ENCODE peak calls at places on chromosome 5, in five cellular contexts. C is fibroblast of lung, T is upper lobe of left lung, O is pancreas, Q is heart right ventricle. M is an unnamed sample.

GRCh38 chr5:152686931-152687330 is 281.9 kb upstream of the NMUR2 start:
- DNase-seq in T (no peak), O (no peak), C (peak), Q (no peak), M (no peak)

GRCh38 chr5:114380721-114381120 is 18.9 kb downstream of the KCNN2 start:
- DNase-seq in O (no peak), Q (no peak), C (no peak), T (no peak), M (no peak)

GRCh38 chr5:71954329-71954728 is 152.9 kb upstream of the MAP1B start:
- DNase-seq in Q (no peak), T (no peak), C (no peak), O (peak), M (no peak)

GRCh38 chr5:111227805-111228204 is 3.6 kb downstream of the CAMK4 start:
- DNase-seq in T (no peak), Q (no peak), C (peak), O (no peak), M (no peak)

GRCh38 chr5:38414348-38414747 is 142.1 kb downstream of the LIFR start:
- DNase-seq in T (no peak), C (peak), O (no peak), Q (no peak), M (no peak)

GRCh38 chr5:862367-863243 is 11.8 kb upstream of the ZDHHC11 start:
- DNase-seq in Q (peak), C (peak), T (peak), O (peak), M (no peak)

GRCh38 chr5:14851067-14851422 is 20.5 kb downstream of the ANKH start:
- DNase-seq in T (no peak), C (no peak), Q (no peak), O (no peak), M (no peak)

GRCh38 chr5:29089591-29090141 is 2051.3 kb upstream of the CDH9 start:
- DNase-seq in O (no peak), T (no peak), Q (no peak), C (no peak), M (no peak)

GRCh38 chr5:38888023-38888422 is 42.2 kb downstream of the OSMR start:
- DNase-seq in C (no peak), Q (no peak), O (no peak), T (no peak), M (no peak)

GRCh38 chr5:156339139-156339841 is 12.3 kb downstream of the SGCD start:
- DNase-seq in C (no peak), T (no peak), O (no peak), Q (no peak), M (no peak)
- TF ChIP-seq CTCF in C (no peak), T (no peak), O (no peak), Q (no peak), M (no peak)

GRCh38 chr5:122311400-122311887 is 593 bp upstream of the SNCAIP start:
- DNase-seq in T (peak), Q (no peak), O (no peak), C (peak), M (no peak)
- H3K4me3 ChIP-seq in T (peak), Q (peak), O (peak), C (no peak), M (peak)

DNA sequence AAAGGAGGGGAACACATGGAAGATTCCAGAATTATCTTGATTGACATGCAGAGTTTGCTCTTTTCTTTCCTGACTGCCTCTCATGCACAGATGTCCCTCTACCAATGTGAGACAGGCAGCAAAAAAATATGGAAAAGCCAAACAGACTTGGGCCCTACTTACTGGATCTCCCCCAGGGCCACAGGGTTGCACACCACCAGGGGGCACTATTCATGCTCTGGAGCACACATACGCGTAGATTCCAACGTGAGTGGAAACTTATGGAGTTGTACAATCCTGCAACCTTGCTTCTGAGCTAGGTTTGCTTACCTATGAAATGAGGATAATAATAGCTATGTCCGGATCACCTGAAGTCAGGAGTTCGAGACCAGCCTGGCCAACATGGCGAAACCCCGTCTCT is 319.5 kb downstream of the ARHGEF28 start:
- DNase-seq in C (no peak), T (no peak), Q (no peak), O (peak), M (no peak)
- TF ChIP-seq CTCF in C (peak), T (no peak), Q (peak), O (no peak), M (peak)

DNA sequence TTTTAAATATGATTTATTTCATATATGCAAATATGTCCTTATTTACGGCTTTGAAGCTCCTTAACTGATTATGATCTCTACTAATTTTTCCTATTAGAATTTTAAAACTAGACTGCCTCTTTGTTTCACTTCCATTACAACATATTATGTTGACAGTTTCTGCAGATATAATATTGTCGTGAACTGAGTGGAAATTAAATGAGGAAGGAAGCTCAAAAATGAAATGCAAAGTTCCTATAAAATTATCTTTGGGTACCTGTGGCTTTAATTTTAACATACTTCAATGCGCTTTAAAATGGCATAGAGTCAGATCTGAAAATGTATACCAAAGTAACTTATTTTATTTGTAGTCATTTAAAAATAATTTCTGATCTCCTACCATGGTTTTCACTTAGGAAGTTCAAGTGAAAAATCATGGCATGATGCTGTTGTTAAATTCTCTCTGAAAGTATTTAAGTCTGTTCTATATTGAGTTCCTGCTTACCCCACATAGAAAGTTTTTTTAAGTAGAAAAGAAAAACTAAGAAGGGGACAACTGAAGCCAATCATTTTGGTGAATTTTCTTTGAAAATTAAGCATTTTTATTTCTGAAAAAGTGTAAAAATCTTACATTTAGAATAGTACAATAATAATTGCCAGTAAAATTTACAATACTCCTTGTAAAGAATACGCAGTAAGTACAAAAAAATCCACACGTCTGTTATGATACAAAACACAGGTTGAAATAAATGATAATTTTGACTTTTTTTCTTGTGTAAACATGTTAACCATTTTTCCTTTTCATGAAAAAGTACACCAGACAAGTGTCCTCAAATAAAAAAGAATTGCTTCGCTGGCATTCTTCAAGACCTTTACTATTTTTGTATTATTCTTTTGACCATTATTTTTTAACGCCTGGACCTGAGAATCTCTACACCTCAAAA is 2.6 kb downstream of the FOXD1 start:
- DNase-seq in C (no peak), T (no peak), O (no peak), Q (no peak), M (no peak)
- H3K4me3 ChIP-seq in C (peak), T (peak), O (no peak), Q (peak), M (no peak)

DNA sequence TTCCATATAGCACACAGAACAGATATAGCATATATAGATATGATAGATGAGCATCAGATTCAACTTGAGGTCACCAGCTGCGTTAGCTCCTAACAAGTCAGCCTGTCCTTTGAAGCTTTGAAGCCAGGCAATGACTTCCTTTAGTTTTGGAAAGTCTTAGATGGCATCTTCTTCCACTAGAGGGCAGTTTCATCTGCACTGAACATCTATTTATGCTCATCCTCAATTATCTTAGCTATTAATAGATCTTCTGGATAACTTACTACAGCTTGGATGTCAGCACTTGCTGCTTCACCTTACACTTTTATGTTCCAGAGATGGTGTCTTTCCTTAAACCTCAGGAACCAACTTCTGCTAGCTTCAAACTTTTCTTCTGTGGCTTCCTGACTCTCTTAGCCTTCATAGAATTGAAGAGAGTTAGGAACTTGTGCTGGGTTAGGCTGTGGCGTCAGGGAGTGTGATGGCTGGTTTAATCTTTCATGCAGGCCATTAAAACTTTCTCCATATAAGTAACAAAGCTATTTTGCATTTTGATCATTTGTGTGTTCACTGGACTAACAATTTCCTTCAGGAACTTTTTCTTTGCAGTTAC is 1401.4 kb downstream of the EFNA5 start:
- DNase-seq in O (no peak), Q (no peak), T (no peak), C (peak), M (no peak)
- TF ChIP-seq CTCF in O (no peak), Q (peak), T (no peak), C (peak), M (peak)

DNA sequence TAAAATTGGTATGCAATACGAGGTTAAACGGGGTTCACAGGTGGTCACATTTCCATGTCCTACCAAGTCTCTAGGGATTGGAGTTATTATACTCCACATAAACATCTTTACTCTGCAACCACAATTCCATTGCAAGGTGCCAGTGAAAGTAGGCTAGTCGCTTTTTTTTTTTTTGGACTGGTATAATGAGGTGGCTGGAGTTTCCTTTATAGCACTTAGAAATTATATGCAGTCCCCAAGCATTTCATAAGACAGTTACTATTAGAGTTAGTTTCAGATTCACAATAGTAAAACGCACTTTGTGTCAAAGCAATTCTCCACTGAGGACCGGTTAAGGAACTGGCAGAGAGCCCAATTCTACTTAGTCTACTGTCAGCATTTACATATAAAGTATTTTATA is 1.4 kb downstream of the MEF2C start:
- DNase-seq in C (no peak), T (no peak), Q (no peak), O (no peak), M (no peak)
- H3K4me3 ChIP-seq in C (peak), T (peak), Q (peak), O (peak), M (peak)